ENCODE peak calls at places on chromosomes 12 and 14, in six cellular contexts. One of them, this sample, is unnamed.

GRCh38 chr14:25516838-25517237 is 466.9 kb upstream of the STXBP6 start:
- DNase-seq in EL: no peak
- DNase-seq in DMS 273 treated with DMSO at 0.1 percent for 48 hours: no peak
- DNase-seq in tibial nerve: no peak
- DNase-seq in CD8-positive, alpha-beta memory T cell: no peak
- DNase-seq in choroid plexus epithelial cell: no peak
- DNase-seq in this sample: peak; percentile 57

GRCh38 chr12:9761407-9761736 is 671 bp upstream of the CD69 start:
- DNase-seq in EL: no peak
- DNase-seq in DMS 273 treated with DMSO at 0.1 percent for 48 hours: no peak
- DNase-seq in tibial nerve: no peak
- DNase-seq in CD8-positive, alpha-beta memory T cell: no peak
- DNase-seq in choroid plexus epithelial cell: peak; percentile 26
- DNase-seq in this sample: no peak

GRCh38 chr12:77746108-77746507 is 84.6 kb upstream of the NAV3 start:
- DNase-seq in EL: no peak
- DNase-seq in DMS 273 treated with DMSO at 0.1 percent for 48 hours: no peak
- DNase-seq in tibial nerve: no peak
- DNase-seq in CD8-positive, alpha-beta memory T cell: no peak
- DNase-seq in choroid plexus epithelial cell: peak; percentile 74
- DNase-seq in this sample: no peak

GRCh38 chr14:99604766-99605298 is 825 bp upstream of the CCDC85C start:
- DNase-seq in EL: peak; percentile 51
- DNase-seq in DMS 273 treated with DMSO at 0.1 percent for 48 hours: no peak
- DNase-seq in tibial nerve: no peak
- DNase-seq in CD8-positive, alpha-beta memory T cell: no peak
- DNase-seq in choroid plexus epithelial cell: peak; percentile 10
- DNase-seq in this sample: no peak

GRCh38 chr14:37992489-37992888 is 215.2 kb upstream of the SSTR1 start:
- DNase-seq in EL: no peak
- DNase-seq in DMS 273 treated with DMSO at 0.1 percent for 48 hours: peak; percentile 94
- DNase-seq in tibial nerve: no peak
- DNase-seq in CD8-positive, alpha-beta memory T cell: no peak
- DNase-seq in choroid plexus epithelial cell: no peak
- DNase-seq in this sample: peak; percentile 69

GRCh38 chr14:76473381-76474263 is 97.7 kb downstream of the ESRRB start:
- DNase-seq in EL: peak; percentile 12
- DNase-seq in DMS 273 treated with DMSO at 0.1 percent for 48 hours: no peak
- DNase-seq in tibial nerve: no peak
- DNase-seq in CD8-positive, alpha-beta memory T cell: no peak
- DNase-seq in choroid plexus epithelial cell: peak; percentile 21
- DNase-seq in this sample: no peak

GRCh38 chr14:34711169-34711568 is 3.2 kb downstream of the CFL2 start:
- DNase-seq in EL: peak; percentile 94
- DNase-seq in DMS 273 treated with DMSO at 0.1 percent for 48 hours: peak; percentile 68
- DNase-seq in tibial nerve: peak; percentile 29
- DNase-seq in CD8-positive, alpha-beta memory T cell: no peak
- DNase-seq in choroid plexus epithelial cell: peak; percentile 96
- DNase-seq in this sample: peak; percentile 44

GRCh38 chr12:122203301-122203967 is at the start of gene B3GNT4:
- DNase-seq in EL: peak; percentile 64
- DNase-seq in DMS 273 treated with DMSO at 0.1 percent for 48 hours: no peak
- DNase-seq in tibial nerve: no peak
- DNase-seq in CD8-positive, alpha-beta memory T cell: peak; percentile 65
- DNase-seq in choroid plexus epithelial cell: peak; percentile 44
- DNase-seq in this sample: no peak

GRCh38 chr12:3458041-3458440 is 33.0 kb upstream of the PRMT8 start:
- DNase-seq in EL: peak; percentile 18
- DNase-seq in DMS 273 treated with DMSO at 0.1 percent for 48 hours: no peak
- DNase-seq in tibial nerve: no peak
- DNase-seq in CD8-positive, alpha-beta memory T cell: no peak
- DNase-seq in choroid plexus epithelial cell: no peak
- DNase-seq in this sample: no peak

GRCh38 chr12:14896477-14897184 is 11.0 kb upstream of the MGP start:
- DNase-seq in EL: no peak
- DNase-seq in DMS 273 treated with DMSO at 0.1 percent for 48 hours: peak; percentile 81
- DNase-seq in tibial nerve: no peak
- DNase-seq in CD8-positive, alpha-beta memory T cell: no peak
- DNase-seq in choroid plexus epithelial cell: peak; percentile 85
- DNase-seq in this sample: peak; percentile 78

GRCh38 chr12:105570944-105571343 is 240.5 kb downstream of the C12orf75 start:
- DNase-seq in EL: no peak
- DNase-seq in DMS 273 treated with DMSO at 0.1 percent for 48 hours: no peak
- DNase-seq in tibial nerve: no peak
- DNase-seq in CD8-positive, alpha-beta memory T cell: no peak
- DNase-seq in choroid plexus epithelial cell: no peak
- DNase-seq in this sample: no peak

This sample was measured in NCI-H1694.